ENCODE peak calls at places on chromosomes 4 and X, in seven cellular contexts. G is stomach, O is IMR-90, H is right atrium auricular region, N is thoracic aorta, M is colonic mucosa, Q is left lung. R is an unnamed sample.

GRCh38 chr4:30614771-30615170 is 105.4 kb upstream of the PCDH7 start:
- DNase-seq in G (no peak), O (no peak), H (no peak), N (no peak), M (no peak), Q (no peak), R (no peak)

GRCh38 chr4:38832624-38833528 is 23.7 kb downstream of the TLR6 start:
- DNase-seq in G (no peak), O (no peak), H (no peak), N (no peak), M (no peak), Q (no peak), R (no peak)

GRCh38 chrX:21745756-21746155 is 12.2 kb downstream of the SMPX start:
- DNase-seq in G (peak; percentile 36), O (peak; percentile 25), H (no peak), N (no peak), M (peak; percentile 47), Q (no peak), R (no peak)

GRCh38 chrX:8194216-8194615 is 23.1 kb upstream of the VCX2 start:
- DNase-seq in G (no peak), O (no peak), H (no peak), N (no peak), M (no peak), Q (no peak), R (no peak)

GRCh38 chr4:124060261-124060918 is 652.1 kb downstream of the ANKRD50 start:
- DNase-seq in G (peak; percentile 27), O (peak; percentile 49), H (peak; percentile 87), N (no peak), M (peak; percentile 29), Q (no peak), R (peak; percentile 78)

GRCh38 chr4:75800972-75801371 is 76.6 kb downstream of the USO1 start:
- DNase-seq in G (no peak), O (peak; percentile 56), H (no peak), N (no peak), M (no peak), Q (no peak), R (no peak)

GRCh38 chr4:153499005-153499404 is 32.8 kb downstream of the TMEM131L start:
- DNase-seq in G (no peak), O (no peak), H (no peak), N (no peak), M (no peak), Q (no peak), R (no peak)

GRCh38 chrX:111823068-111823467 is 52.9 kb upstream of the TRPC5OS start:
- DNase-seq in G (no peak), O (peak; percentile 25), H (no peak), N (no peak), M (no peak), Q (no peak), R (no peak)

GRCh38 chr4:253936-254756 is 51.1 kb downstream of the ZNF732 start:
- DNase-seq in G (no peak), O (no peak), H (no peak), N (no peak), M (no peak), Q (no peak), R (no peak)

GRCh38 chrX:20743054-20743453 is 476.3 kb upstream of the RPS6KA3 start:
- DNase-seq in G (no peak), O (no peak), H (no peak), N (no peak), M (no peak), Q (no peak), R (no peak)

GRCh38 chrX:148647666-148648065 is 147.2 kb downstream of the AFF2 start:
- DNase-seq in G (no peak), O (no peak), H (no peak), N (no peak), M (no peak), Q (no peak), R (no peak)
- H3K4me3 ChIP-seq in G (no peak overlapping the region), O (no peak overlapping the region), H (no peak overlapping the region), N (no peak overlapping the region), M (no peak overlapping the region), Q (no peak overlapping the region), R (no peak overlapping the region)

GRCh38 chrX:103678199-103678993 is 8.1 kb downstream of the MORF4L2 start:
- DNase-seq in G (no peak), O (peak; percentile 78), H (no peak), N (no peak), M (no peak), Q (no peak), R (no peak)
- H3K36me3 ChIP-seq in G (peaks cover 31% of the 10 kb centered on the region), O (peaks cover 25% of the 10 kb centered on the region), H (peaks cover 19% of the 10 kb centered on the region), N (peaks cover 12% of the 10 kb centered on the region), M (peaks cover 3% of the 10 kb centered on the region), Q (no peaks in the 10 kb centered on the region), R (peaks cover 53% of the 10 kb centered on the region)

DNA sequence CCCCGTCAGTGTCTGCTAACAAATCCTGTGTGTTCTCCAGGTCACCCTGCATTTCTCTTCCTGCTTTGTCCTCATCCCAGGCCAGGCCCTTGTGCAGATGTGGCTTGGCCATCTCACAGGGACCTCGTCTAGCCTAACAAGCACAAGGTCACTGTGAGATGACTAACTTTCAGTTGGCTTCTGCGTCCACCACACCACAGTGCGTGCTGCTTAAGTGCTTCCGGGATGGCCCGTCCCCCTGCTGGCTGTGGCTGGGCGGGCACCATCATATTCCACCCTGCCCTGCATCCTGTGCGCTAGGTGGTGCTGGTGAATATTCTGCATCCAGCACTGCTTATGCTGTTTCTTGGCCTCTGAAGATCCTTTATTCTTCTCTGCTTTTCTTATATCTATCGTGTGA is 33.8 kb downstream of the RBBP7 start:
- DNase-seq in G (peak; percentile 49), O (peak; percentile 13), H (no peak), N (no peak), M (peak; percentile 29), Q (no peak), R (no peak)
- TF ChIP-seq CTCF in G (no peak), O (peak; percentile 49), H (no peak), N (peak; percentile 22), M (no peak), Q (peak; percentile 32), R (no peak)

GRCh38 chr4:17781831-17782287 is 438 bp upstream of the FAM184B start:
- DNase-seq in G (no peak), O (no peak), H (no peak), N (no peak), M (no peak), Q (peak; percentile 63), R (no peak)
- H3K4me3 ChIP-seq in G (peak overlapping the region; percentile 35), O (peak overlapping the region; percentile 18), H (peak overlapping the region; percentile 48), N (peak overlapping the region; percentile 49), M (no peak overlapping the region), Q (peak overlapping the region; percentile 16), R (peak overlapping the region; percentile 46)

GRCh38 chrX:72269671-72270251 is 7.3 kb downstream of the RPS4X start:
- DNase-seq in G (no peak), O (peak; percentile 83), H (no peak), N (peak; percentile 2), M (no peak), Q (no peak), R (no peak)

GRCh38 chrX:72268601-72269365 is 8.3 kb downstream of the RPS4X start:
- DNase-seq in G (no peak), O (peak; percentile 92), H (no peak), N (no peak), M (no peak), Q (no peak), R (no peak)

GRCh38 chrX:72271091-72271490 is 6.0 kb downstream of the RPS4X start:
- DNase-seq in G (no peak), O (no peak), H (no peak), N (no peak), M (no peak), Q (no peak), R (no peak)

GRCh38 chrX:72271812-72272211 is 5.2 kb downstream of the RPS4X start:
- DNase-seq in G (no peak), O (no peak), H (no peak), N (no peak), M (no peak), Q (no peak), R (no peak)

GRCh38 chrX:72270316-72270866 is 6.7 kb downstream of the RPS4X start:
- DNase-seq in G (no peak), O (no peak), H (no peak), N (no peak), M (no peak), Q (no peak), R (no peak)
- H3K36me3 ChIP-seq in G (peaks cover 93% of the 10 kb centered on the region), O (peaks cover 58% of the 10 kb centered on the region), H (peaks cover 68% of the 10 kb centered on the region), N (peaks cover 20% of the 10 kb centered on the region), M (peaks cover 4% of the 10 kb centered on the region), Q (peaks cover 10% of the 10 kb centered on the region), R (peaks cover 51% of the 10 kb centered on the region)

DNA sequence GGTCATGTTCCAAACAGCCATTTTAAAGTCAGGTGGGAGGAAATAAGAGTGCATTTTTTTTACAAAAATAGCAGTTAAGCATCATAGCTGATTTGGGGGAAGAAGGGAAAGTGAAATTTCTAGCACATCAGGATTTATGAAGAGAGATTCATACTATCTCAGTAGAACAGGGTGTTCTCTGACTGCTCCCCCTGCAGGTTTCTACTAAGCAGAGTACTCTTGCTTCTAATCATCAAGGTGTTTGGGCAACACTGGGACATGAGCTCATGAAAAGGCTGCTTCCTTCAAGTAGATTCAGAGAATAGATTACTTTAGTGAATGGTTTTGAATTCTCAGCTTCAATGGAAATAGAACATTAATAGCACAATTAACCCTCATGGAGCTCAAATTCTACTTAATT is 591.4 kb upstream of the PCDH10 start:
- DNase-seq in G (no peak), O (no peak), H (no peak), N (no peak), M (no peak), Q (no peak), R (no peak)
- TF ChIP-seq CTCF in G (no peak), O (no peak), H (no peak), N (no peak), M (no peak), Q (no peak), R (no peak)

R was measured in ascending aorta.